ENCODE peak calls at places on chromosomes 11 and 22, in ten cellular contexts. K is heart left ventricle, M is right lobe of liver, B is stomach, Y is esophagus squamous epithelium, L is uterus, F is K562, T is adrenal gland, N is testis, Z is A549. A is an unnamed sample.

GRCh38 chr11:128367573-128367972 is 219.8 kb downstream of the ETS1 start:
- DNase-seq in K (no peak), M (no peak), B (no peak), Y (no peak), L (no peak), F (no peak), T (no peak), N (no peak), Z (no peak), A (no peak)

GRCh38 chr22:17910561-17911311 is 113.6 kb downstream of the MICAL3 start:
- DNase-seq in K (peak; percentile 79), M (no peak), B (no peak), Y (no peak), L (peak; percentile 75), F (peak; percentile 38), T (peak; percentile 92), N (peak; percentile 90), Z (peak; percentile 45), A (peak; percentile 81)

GRCh38 chr22:37283393-37283937 is 1.2 kb downstream of the CYTH4 start:
- DNase-seq in K (no peak), M (no peak), B (no peak), Y (no peak), L (no peak), F (no peak), T (no peak), N (no peak), Z (no peak), A (peak; percentile 90)

GRCh38 chr11:112173152-112173551 is 2.2 kb upstream of the BCO2 start:
- DNase-seq in K (no peak), M (no peak), B (no peak), Y (no peak), L (no peak), F (no peak), T (peak; percentile 36), N (no peak), Z (no peak), A (no peak)

GRCh38 chr22:26547426-26547825 is 35.2 kb upstream of the TFIP11 start:
- DNase-seq in K (no peak), M (no peak), B (no peak), Y (no peak), L (no peak), F (no peak), T (no peak), N (no peak), Z (no peak), A (no peak)

GRCh38 chr11:6321961-6322362 is 1.7 kb upstream of the CAVIN3 start:
- DNase-seq in K (no peak), M (no peak), B (no peak), Y (no peak), L (no peak), F (no peak), T (no peak), N (no peak), Z (no peak), A (no peak)

GRCh38 chr11:100639140-100639539 is 47.9 kb upstream of the ARHGAP42 start:
- DNase-seq in K (no peak), M (no peak), B (peak; percentile 31), Y (no peak), L (peak; percentile 18), F (no peak), T (no peak), N (peak; percentile 36), Z (peak; percentile 11), A (no peak)

GRCh38 chr22:40401532-40401931 is 31.1 kb downstream of the SGSM3 start:
- DNase-seq in K (no peak), M (peak; percentile 33), B (no peak), Y (no peak), L (no peak), F (no peak), T (no peak), N (no peak), Z (no peak), A (peak; percentile 79)

GRCh38 chr11:118229274-118229847 is 4.5 kb upstream of the JAML start:
- DNase-seq in K (no peak), M (no peak), B (no peak), Y (no peak), L (no peak), F (no peak), T (no peak), N (no peak), Z (no peak), A (no peak)

GRCh38 chr11:13009921-13010736 is 1.0 kb downstream of the RASSF10 start:
- DNase-seq in K (no peak), M (peak; percentile 82), B (peak; percentile 54), Y (no peak), L (no peak), F (no peak), T (no peak), N (peak; percentile 34), Z (peak; percentile 53), A (no peak)

GRCh38 chr11:117232911-117233409 is 489 bp downstream of the RNF214 start:
- DNase-seq in K (no peak), M (peak; percentile 52), B (no peak), Y (no peak), L (peak; percentile 40), F (peak; percentile 61), T (peak; percentile 53), N (peak; percentile 28), Z (no peak), A (peak; percentile 90)

GRCh38 chr11:93491941-93492340 is 51.2 kb downstream of the SMCO4 start:
- DNase-seq in K (no peak), M (no peak), B (no peak), Y (no peak), L (no peak), F (no peak), T (no peak), N (no peak), Z (no peak), A (no peak)

GRCh38 chr11:73325036-73325981 is 17.2 kb downstream of the ARHGEF17 start:
- DNase-seq in K (peak; percentile 57), M (no peak), B (no peak), Y (no peak), L (peak; percentile 85), F (no peak), T (no peak), N (no peak), Z (no peak), A (no peak)

GRCh38 chr22:32847067-32847491 is 45.6 kb downstream of the TIMP3 start:
- DNase-seq in K (peak; percentile 36), M (no peak), B (no peak), Y (no peak), L (peak; percentile 71), F (no peak), T (peak; percentile 54), N (peak; percentile 33), Z (no peak), A (no peak)

GRCh38 chr11:1640076-1640946 is 10.7 kb downstream of the KRTAP5-5 start:
- DNase-seq in K (no peak), M (peak; percentile 61), B (peak; percentile 43), Y (no peak), L (no peak), F (peak; percentile 66), T (no peak), N (no peak), Z (peak; percentile 50), A (peak; percentile 50)

DNA sequence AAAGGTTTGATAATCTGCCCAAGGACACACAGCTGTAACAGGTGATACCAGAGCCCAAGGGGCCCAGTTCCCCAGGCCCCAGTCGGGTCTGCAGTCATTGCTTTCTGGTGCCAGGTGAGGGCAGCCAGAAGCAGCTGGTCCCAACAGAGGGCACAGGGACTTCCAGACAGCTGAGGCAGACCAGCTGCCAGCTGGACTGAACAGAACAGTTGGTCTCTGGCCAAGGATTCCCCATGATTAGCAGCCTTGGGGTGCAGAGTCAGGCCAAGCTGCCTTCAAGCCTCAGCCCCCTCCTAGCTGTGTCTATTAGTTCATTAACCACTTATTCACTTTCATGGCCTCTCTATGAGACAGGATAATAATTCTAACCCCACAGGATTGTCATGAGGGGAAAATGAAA is 105.5 kb downstream of the RRAS2 start:
- DNase-seq in K (no peak), M (no peak), B (no peak), Y (no peak), L (no peak), F (no peak), T (no peak), N (no peak), Z (no peak), A (no peak)
- TF ChIP-seq CTCF in K (no peak), M (no peak), B (no peak), Y (no peak), L (no peak), F (no peak), T (no peak), N (no peak), Z (no peak), A (no peak)

GRCh38 chr11:69949327-69949726 is 128.8 kb upstream of the ANO1 start:
- DNase-seq in K (no peak), M (no peak), B (peak; percentile 37), Y (no peak), L (no peak), F (peak; percentile 59), T (peak; percentile 35), N (no peak), Z (peak; percentile 90), A (peak; percentile 27)
- TF ChIP-seq POLR2A in K (no peak), M (no peak), B (no peak), Y (no peak), L (no peak), F (no peak), T (no peak), N (no peak), Z (no peak), A (no peak)

GRCh38 chr11:108933630-108934029 is 268.8 kb downstream of the DDX10 start:
- DNase-seq in K (no peak), M (no peak), B (no peak), Y (no peak), L (no peak), F (peak; percentile 17), T (no peak), N (no peak), Z (no peak), A (no peak)

GRCh38 chr11:108926522-108927380 is 261.9 kb downstream of the DDX10 start:
- DNase-seq in K (no peak), M (no peak), B (no peak), Y (no peak), L (no peak), F (no peak), T (no peak), N (no peak), Z (no peak), A (no peak)

GRCh38 chr11:108931168-108931567 is 266.3 kb downstream of the DDX10 start:
- DNase-seq in K (no peak), M (no peak), B (no peak), Y (no peak), L (no peak), F (no peak), T (no peak), N (no peak), Z (peak; percentile 46), A (no peak)

GRCh38 chr11:108927791-108928545 is 263.1 kb downstream of the DDX10 start:
- DNase-seq in K (no peak), M (no peak), B (no peak), Y (no peak), L (no peak), F (no peak), T (no peak), N (no peak), Z (no peak), A (no peak)

GRCh38 chr11:108929241-108929640 is 264.4 kb downstream of the DDX10 start:
- DNase-seq in K (no peak), M (no peak), B (no peak), Y (no peak), L (no peak), F (no peak), T (no peak), N (no peak), Z (peak; percentile 92), A (no peak)
- H3K27ac ChIP-seq in K (no peak overlapping the region), M (no peak overlapping the region), B (no peak overlapping the region), Y (no peak overlapping the region), L (no peak overlapping the region), F (no peak overlapping the region), T (no peak overlapping the region), N (no peak overlapping the region), Z (peak overlapping the region; percentile 91), A (no peak overlapping the region)

GRCh38 chr11:63592975-63593395 is 21.2 kb downstream of the PLAAT3 start:
- DNase-seq in K (no peak), M (no peak), B (no peak), Y (no peak), L (no peak), F (no peak), T (no peak), N (peak; percentile 15), Z (peak; percentile 62), A (no peak)
- TF ChIP-seq CTCF in K (peak; percentile 43), M (peak; percentile 48), B (no peak), Y (no peak), L (peak; percentile 37), F (peak; percentile 71), T (peak; percentile 54), N (no peak), Z (peak; percentile 62), A (no peak)

A was measured in spleen.